ENCODE peak calls at places on chromosomes 11 and 22, in eight cellular contexts. Q is stimulated activated CD8-positive, alpha-beta memory T cell treated with anti-CD3 and anti-CD28 coated beads, Interleukin-4, amount 100 ng/mL, for 4 hours; B is keratinocyte; N is GM04504; U is H9; S is HT-29; D is substantia nigra; K is stimulated activated CD4-positive, alpha-beta T cell treated with anti-CD3 and anti-CD28 coated beads, TNF-alpha, amount 100 ng/mL, for 1 hour. J is an unnamed sample.

GRCh38 chr11:329886-330253 is 9.2 kb upstream of the IFITM3 start:
- DNase-seq in D (no peak), S (no peak), Q (no peak), U (no peak), N (no peak), B (no peak), K (no peak), J (peak)

GRCh38 chr11:19394525-19395016 is 153.8 kb upstream of the E2F8 start:
- DNase-seq in U (no peak), K (no peak), S (no peak), Q (no peak), B (no peak), N (no peak), D (no peak), J (peak)

GRCh38 chr11:5489571-5490357 is 1.3 kb downstream of the OR52D1 start:
- DNase-seq in D (no peak), Q (no peak), U (no peak), K (no peak), S (no peak), N (peak), B (no peak), J (no peak)

GRCh38 chr22:39556970-39557811 is 13.4 kb upstream of the CACNA1I start:
- DNase-seq in N (no peak), B (no peak), U (no peak), S (no peak), K (peak), Q (no peak), D (no peak), J (no peak)

GRCh38 chr11:73866586-73866996 is 10.1 kb downstream of the COA4 start:
- DNase-seq in N (peak), U (no peak), Q (no peak), K (no peak), D (no peak), B (peak), S (no peak), J (no peak)

GRCh38 chr11:57349491-57350274 is 11.5 kb downstream of the P2RX3 start:
- DNase-seq in K (peak), U (peak), Q (peak), S (peak), N (no peak), B (no peak), D (peak), J (peak)

GRCh38 chr11:95682552-95682951 is 107.0 kb downstream of the FAM76B start:
- DNase-seq in U (no peak), N (no peak), Q (no peak), S (no peak), B (no peak), K (no peak), D (no peak), J (no peak)

GRCh38 chr11:9613830-9614762 is 40.6 kb downstream of the WEE1 start:
- DNase-seq in D (peak), B (peak), S (peak), U (peak), Q (peak), K (peak), N (peak), J (peak)

GRCh38 chr11:120985718-120986569 is 38.0 kb upstream of the TBCEL start:
- DNase-seq in D (no peak), Q (no peak), N (peak), B (peak), S (peak), U (peak), K (peak), J (no peak)

GRCh38 chr22:45254388-45254787 is 13.7 kb upstream of the KIAA0930 start:
- DNase-seq in S (no peak), B (no peak), N (no peak), Q (no peak), U (no peak), D (no peak), K (no peak), J (no peak)

GRCh38 chr11:78993800-78994430 is 419.3 kb upstream of the NARS2 start:
- DNase-seq in K (no peak), U (no peak), N (no peak), Q (no peak), D (no peak), B (no peak), S (no peak), J (no peak)

GRCh38 chr22:26404851-26405357 is 24.2 kb upstream of the ASPHD2 start:
- DNase-seq in Q (no peak), N (no peak), U (no peak), K (no peak), S (no peak), B (no peak), D (no peak), J (no peak)

GRCh38 chr11:17547932-17548331 is 873 bp downstream of the OTOG start:
- DNase-seq in U (peak), D (no peak), S (no peak), Q (no peak), B (no peak), K (no peak), N (no peak), J (no peak)

GRCh38 chr22:10780281-10780680 is 4747.7 kb upstream of the OR11H1 start:
- DNase-seq in K (no peak), D (no peak), U (no peak), Q (no peak), S (no peak), N (no peak), B (no peak), J (no peak)

GRCh38 chr11:75442161-75442885 is 9.3 kb upstream of the KLHL35 start:
- DNase-seq in K (no peak), U (no peak), B (no peak), S (no peak), N (no peak), D (no peak), Q (no peak), J (no peak)

GRCh38 chr22:41021655-41022454 is 70.5 kb upstream of the EP300 start:
- DNase-seq in D (no peak), U (peak), Q (peak), N (peak), S (peak), B (no peak), K (peak), J (peak)

GRCh38 chr11:32262367-32262766 is 171.5 kb downstream of the RCN1 start:
- DNase-seq in B (no peak), K (no peak), Q (no peak), D (no peak), U (no peak), S (no peak), N (no peak), J (no peak)

GRCh38 chr22:43201486-43202219 is 14.7 kb upstream of the TTLL12 start:
- DNase-seq in S (no peak), D (no peak), Q (no peak), U (no peak), K (no peak), N (no peak), B (no peak), J (no peak)

GRCh38 chr11:117610045-117610444 is 187.0 kb downstream of the DSCAML1 start:
- DNase-seq in U (no peak), Q (no peak), D (no peak), K (no peak), S (no peak), N (no peak), B (peak), J (no peak)

GRCh38 chr11:9747816-9748215 is 83.9 kb downstream of the SWAP70 start:
- DNase-seq in N (no peak), Q (no peak), S (no peak), B (no peak), U (no peak), K (no peak), D (no peak), J (no peak)

GRCh38 chr11:28887681-28888080 is 779.5 kb downstream of the METTL15 start:
- DNase-seq in B (no peak), N (no peak), S (no peak), D (no peak), Q (no peak), U (no peak), K (no peak), J (no peak)

GRCh38 chr11:37496196-37496595 is 898.2 kb upstream of the RAG2 start:
- DNase-seq in B (no peak), Q (no peak), S (no peak), N (no peak), U (no peak), K (no peak), D (no peak), J (no peak)

GRCh38 chr22:35567794-35568193 is 27.2 kb downstream of the RASD2 start:
- DNase-seq in U (no peak), K (no peak), Q (no peak), S (no peak), B (no peak), D (no peak), N (no peak), J (no peak)

GRCh38 chr11:110463153-110463552 is 33.4 kb downstream of the FDX1 start:
- DNase-seq in K (no peak), N (no peak), B (no peak), U (peak), D (peak), S (peak), Q (no peak), J (peak)

GRCh38 chr11:102305352-102306047 is 11.8 kb upstream of the BIRC3 start:
- DNase-seq in K (no peak), S (no peak), N (no peak), Q (no peak), D (no peak), B (no peak), U (no peak), J (peak)

GRCh38 chr11:9752091-9752490 is 88.2 kb downstream of the SWAP70 start:
- DNase-seq in D (no peak), Q (no peak), N (no peak), U (no peak), B (no peak), S (no peak), K (no peak), J (no peak)

GRCh38 chr11:12260731-12261521 is 116.4 kb upstream of the PARVA start:
- DNase-seq in B (no peak), Q (no peak), U (no peak), S (no peak), N (no peak), K (no peak), D (no peak), J (no peak)

GRCh38 chr22:44088976-44089570 is 65.0 kb downstream of the PARVB start:
- DNase-seq in B (peak), S (no peak), Q (no peak), D (no peak), U (no peak), K (no peak), N (peak), J (no peak)

GRCh38 chr11:3989251-3989650 is 105.3 kb upstream of the RRM1 start:
- DNase-seq in B (no peak), S (no peak), Q (no peak), K (no peak), N (no peak), U (peak), D (no peak), J (no peak)